ENCODE peak calls at places on chromosomes 5 and 9, in six cellular contexts. One of them, this sample, is unnamed.

GRCh38 chr5:55429221-55429620 is 105.5 kb downstream of the PLPP1 start:
- ATAC-seq in IMR-90: no peak
- ATAC-seq in naive thymus-derived CD8-positive, alpha-beta T cell: no peak
- ATAC-seq in psoas muscle: no peak
- ATAC-seq in left lobe of liver: no peak
- ATAC-seq in stimulated activated effector memory CD8-positive, alpha-beta T cell treated with anti-CD3 and anti-CD28 coated beads, Interleukin-12 subunit alpha, Interleukin-12 subunit beta, amount 100 ng/mL, for 72 hours: no peak
- ATAC-seq in this sample: no peak

GRCh38 chr9:28435456-28435855 is 862.2 kb upstream of the C9orf72 start:
- ATAC-seq in IMR-90: no peak
- ATAC-seq in naive thymus-derived CD8-positive, alpha-beta T cell: no peak
- ATAC-seq in psoas muscle: no peak
- ATAC-seq in left lobe of liver: no peak
- ATAC-seq in stimulated activated effector memory CD8-positive, alpha-beta T cell treated with anti-CD3 and anti-CD28 coated beads, Interleukin-12 subunit alpha, Interleukin-12 subunit beta, amount 100 ng/mL, for 72 hours: no peak
- ATAC-seq in this sample: no peak

GRCh38 chr5:149938272-149938671 is 6.3 kb downstream of the PDE6A start:
- ATAC-seq in IMR-90: no peak
- ATAC-seq in naive thymus-derived CD8-positive, alpha-beta T cell: no peak
- ATAC-seq in psoas muscle: peak
- ATAC-seq in left lobe of liver: peak
- ATAC-seq in stimulated activated effector memory CD8-positive, alpha-beta T cell treated with anti-CD3 and anti-CD28 coated beads, Interleukin-12 subunit alpha, Interleukin-12 subunit beta, amount 100 ng/mL, for 72 hours: no peak
- ATAC-seq in this sample: no peak

GRCh38 chr9:32360983-32361673 is 23.3 kb upstream of the ACO1 start:
- ATAC-seq in IMR-90: no peak
- ATAC-seq in naive thymus-derived CD8-positive, alpha-beta T cell: peak
- ATAC-seq in psoas muscle: no peak
- ATAC-seq in left lobe of liver: no peak
- ATAC-seq in stimulated activated effector memory CD8-positive, alpha-beta T cell treated with anti-CD3 and anti-CD28 coated beads, Interleukin-12 subunit alpha, Interleukin-12 subunit beta, amount 100 ng/mL, for 72 hours: peak
- ATAC-seq in this sample: no peak

GRCh38 chr5:139284295-139284694 is 9.2 kb upstream of the MATR3 start:
- ATAC-seq in IMR-90: no peak
- ATAC-seq in naive thymus-derived CD8-positive, alpha-beta T cell: no peak
- ATAC-seq in psoas muscle: no peak
- ATAC-seq in left lobe of liver: no peak
- ATAC-seq in stimulated activated effector memory CD8-positive, alpha-beta T cell treated with anti-CD3 and anti-CD28 coated beads, Interleukin-12 subunit alpha, Interleukin-12 subunit beta, amount 100 ng/mL, for 72 hours: no peak
- ATAC-seq in this sample: no peak

GRCh38 chr5:34648522-34649158 is 7.5 kb upstream of the RAI14 start:
- ATAC-seq in IMR-90: no peak
- ATAC-seq in naive thymus-derived CD8-positive, alpha-beta T cell: no peak
- ATAC-seq in psoas muscle: no peak
- ATAC-seq in left lobe of liver: no peak
- ATAC-seq in stimulated activated effector memory CD8-positive, alpha-beta T cell treated with anti-CD3 and anti-CD28 coated beads, Interleukin-12 subunit alpha, Interleukin-12 subunit beta, amount 100 ng/mL, for 72 hours: no peak
- ATAC-seq in this sample: no peak

GRCh38 chr5:80276186-80276585 is 20.3 kb upstream of the SERINC5 start:
- ATAC-seq in IMR-90: no peak
- ATAC-seq in naive thymus-derived CD8-positive, alpha-beta T cell: no peak
- ATAC-seq in psoas muscle: no peak
- ATAC-seq in left lobe of liver: no peak
- ATAC-seq in stimulated activated effector memory CD8-positive, alpha-beta T cell treated with anti-CD3 and anti-CD28 coated beads, Interleukin-12 subunit alpha, Interleukin-12 subunit beta, amount 100 ng/mL, for 72 hours: no peak
- ATAC-seq in this sample: no peak

GRCh38 chr5:90551376-90551775 is 7.2 kb upstream of the ADGRV1 start:
- ATAC-seq in IMR-90: no peak
- ATAC-seq in naive thymus-derived CD8-positive, alpha-beta T cell: no peak
- ATAC-seq in psoas muscle: no peak
- ATAC-seq in left lobe of liver: no peak
- ATAC-seq in stimulated activated effector memory CD8-positive, alpha-beta T cell treated with anti-CD3 and anti-CD28 coated beads, Interleukin-12 subunit alpha, Interleukin-12 subunit beta, amount 100 ng/mL, for 72 hours: no peak
- ATAC-seq in this sample: no peak

GRCh38 chr5:93320920-93321319 is 260.1 kb downstream of the NR2F1-AS1 start:
- ATAC-seq in IMR-90: no peak
- ATAC-seq in naive thymus-derived CD8-positive, alpha-beta T cell: no peak
- ATAC-seq in psoas muscle: no peak
- ATAC-seq in left lobe of liver: no peak
- ATAC-seq in stimulated activated effector memory CD8-positive, alpha-beta T cell treated with anti-CD3 and anti-CD28 coated beads, Interleukin-12 subunit alpha, Interleukin-12 subunit beta, amount 100 ng/mL, for 72 hours: no peak
- ATAC-seq in this sample: no peak

GRCh38 chr5:115098041-115098702 is 71.5 kb downstream of the TRIM36 start:
- ATAC-seq in IMR-90: peak
- ATAC-seq in naive thymus-derived CD8-positive, alpha-beta T cell: no peak
- ATAC-seq in psoas muscle: peak
- ATAC-seq in left lobe of liver: peak
- ATAC-seq in stimulated activated effector memory CD8-positive, alpha-beta T cell treated with anti-CD3 and anti-CD28 coated beads, Interleukin-12 subunit alpha, Interleukin-12 subunit beta, amount 100 ng/mL, for 72 hours: peak
- ATAC-seq in this sample: peak

GRCh38 chr9:93112864-93113389 is 16.9 kb downstream of the CARD19 start:
- ATAC-seq in IMR-90: no peak
- ATAC-seq in naive thymus-derived CD8-positive, alpha-beta T cell: no peak
- ATAC-seq in psoas muscle: no peak
- ATAC-seq in left lobe of liver: no peak
- ATAC-seq in stimulated activated effector memory CD8-positive, alpha-beta T cell treated with anti-CD3 and anti-CD28 coated beads, Interleukin-12 subunit alpha, Interleukin-12 subunit beta, amount 100 ng/mL, for 72 hours: no peak
- ATAC-seq in this sample: no peak

GRCh38 chr9:69386651-69387050 is 61.6 kb downstream of the ENTREP1 start:
- ATAC-seq in IMR-90: no peak
- ATAC-seq in naive thymus-derived CD8-positive, alpha-beta T cell: no peak
- ATAC-seq in psoas muscle: peak
- ATAC-seq in left lobe of liver: no peak
- ATAC-seq in stimulated activated effector memory CD8-positive, alpha-beta T cell treated with anti-CD3 and anti-CD28 coated beads, Interleukin-12 subunit alpha, Interleukin-12 subunit beta, amount 100 ng/mL, for 72 hours: no peak
- ATAC-seq in this sample: no peak

GRCh38 chr5:18761801-18762200 is 1127.5 kb downstream of the TAF11L14 start:
- ATAC-seq in IMR-90: no peak
- ATAC-seq in naive thymus-derived CD8-positive, alpha-beta T cell: peak
- ATAC-seq in psoas muscle: no peak
- ATAC-seq in left lobe of liver: no peak
- ATAC-seq in stimulated activated effector memory CD8-positive, alpha-beta T cell treated with anti-CD3 and anti-CD28 coated beads, Interleukin-12 subunit alpha, Interleukin-12 subunit beta, amount 100 ng/mL, for 72 hours: peak
- ATAC-seq in this sample: no peak

GRCh38 chr9:16705121-16705604 is 165.3 kb downstream of the BNC2 start:
- ATAC-seq in IMR-90: peak
- ATAC-seq in naive thymus-derived CD8-positive, alpha-beta T cell: no peak
- ATAC-seq in psoas muscle: peak
- ATAC-seq in left lobe of liver: peak
- ATAC-seq in stimulated activated effector memory CD8-positive, alpha-beta T cell treated with anti-CD3 and anti-CD28 coated beads, Interleukin-12 subunit alpha, Interleukin-12 subunit beta, amount 100 ng/mL, for 72 hours: no peak
- ATAC-seq in this sample: peak

GRCh38 chr5:32563614-32564013 is 21.7 kb upstream of the SUB1 start:
- ATAC-seq in IMR-90: no peak
- ATAC-seq in naive thymus-derived CD8-positive, alpha-beta T cell: no peak
- ATAC-seq in psoas muscle: no peak
- ATAC-seq in left lobe of liver: no peak
- ATAC-seq in stimulated activated effector memory CD8-positive, alpha-beta T cell treated with anti-CD3 and anti-CD28 coated beads, Interleukin-12 subunit alpha, Interleukin-12 subunit beta, amount 100 ng/mL, for 72 hours: no peak
- ATAC-seq in this sample: no peak

This sample was measured in esophagus mucosa.